ENCODE peak calls at places on chromosomes 3 and 15, in seven cellular contexts. D is Calu3; U is CD8-positive, alpha-beta T cell; Y is glutamatergic neuron; X is naive thymus-derived CD4-positive, alpha-beta T cell; W is body of pancreas; S is GM04504. I is an unnamed sample.

GRCh38 chr3:38039899-38040261 is 872 bp downstream of the DLEC1 start:
- DNase-seq in Y (no peak), S (no peak), X (peak), W (peak), D (peak), U (peak), I (peak)

GRCh38 chr3:175493296-175493695 is 634.2 kb downstream of the NAALADL2 start:
- DNase-seq in D (no peak), S (no peak), U (no peak), Y (no peak), W (no peak), X (no peak), I (no peak)

GRCh38 chr3:8854656-8855055 is 85.2 kb upstream of the OXTR start:
- DNase-seq in Y (no peak), U (no peak), X (no peak), S (peak), D (no peak), W (no peak), I (no peak)

GRCh38 chr3:165526367-165526766 is 310.9 kb downstream of the BCHE start:
- DNase-seq in S (no peak), X (no peak), U (no peak), W (no peak), D (no peak), Y (no peak), I (no peak)

GRCh38 chr3:40985195-40985594 is 214.1 kb upstream of the CTNNB1 start:
- DNase-seq in D (no peak), W (no peak), S (no peak), X (no peak), Y (no peak), U (no peak), I (peak)

GRCh38 chr15:47505712-47506542 is 211.4 kb upstream of the SEMA6D start:
- DNase-seq in Y (no peak), W (no peak), U (no peak), X (no peak), S (no peak), D (no peak), I (no peak)

GRCh38 chr15:39908186-39908585 is 11.9 kb downstream of the GPR176 start:
- DNase-seq in D (no peak), Y (no peak), X (no peak), U (no peak), W (no peak), S (peak), I (peak)

GRCh38 chr3:159848348-159849118 is 140.1 kb upstream of the IL12A start:
- DNase-seq in S (no peak), Y (no peak), X (no peak), U (no peak), W (no peak), D (no peak), I (no peak)

I was measured in PC-9.